ENCODE peak calls at places on chromosomes 12 and 14, in five cellular contexts. A is stomach, O is neural progenitor cell, U is OCI-LY7, F is heart right ventricle. M is an unnamed sample.

GRCh38 chr12:53982616-53983579 is 2.0 kb upstream of the HOXC10 start:
- DNase-seq in F (no peak), O (no peak), A (no peak), U (no peak), M (no peak)

GRCh38 chr12:83841620-83842019 is 1071.0 kb downstream of the SLC6A15 start:
- DNase-seq in F (no peak), A (no peak), U (no peak), O (no peak), M (no peak)

GRCh38 chr12:41962171-41962572 is 182.5 kb downstream of the GXYLT1 start:
- DNase-seq in A (no peak), U (no peak), F (no peak), O (no peak), M (peak; percentile 69)

GRCh38 chr12:98863167-98863566 is 218.1 kb downstream of the APAF1 start:
- DNase-seq in U (no peak), A (no peak), F (no peak), O (peak; percentile 57), M (no peak)

GRCh38 chr12:120917748-120918147 is 13.6 kb upstream of the SPPL3 start:
- DNase-seq in A (no peak), F (no peak), O (no peak), U (no peak), M (no peak)

GRCh38 chr12:120346031-120346430 is 18.5 kb upstream of the PLA2G1B start:
- DNase-seq in F (no peak), A (no peak), O (no peak), U (no peak), M (no peak)

GRCh38 chr12:62848418-62848817 is 86.5 kb downstream of the PPM1H start:
- DNase-seq in F (no peak), O (no peak), A (no peak), U (no peak), M (no peak)

GRCh38 chr12:28086521-28086920 is 103.7 kb upstream of the CCDC91 start:
- DNase-seq in F (no peak), U (no peak), A (no peak), O (no peak), M (no peak)

GRCh38 chr12:107780298-107780697 is 5.8 kb downstream of the ASCL4 start:
- DNase-seq in U (no peak), O (no peak), F (no peak), A (no peak), M (no peak)

GRCh38 chr12:50315803-50316202 is 32.5 kb upstream of the LIMA1 start:
- DNase-seq in F (no peak), O (no peak), A (no peak), U (no peak), M (no peak)

GRCh38 chr12:111893287-111893686 is 51.3 kb downstream of the MAPKAPK5 start:
- DNase-seq in F (no peak), A (no peak), O (no peak), U (no peak), M (no peak)

GRCh38 chr12:65327207-65328076 is 49.0 kb downstream of the MSRB3 start:
- DNase-seq in A (no peak), U (no peak), F (peak; percentile 10), O (no peak), M (no peak)

GRCh38 chr12:115375188-115375991 is 691.4 kb upstream of the TBX3 start:
- DNase-seq in O (no peak), F (no peak), A (no peak), U (no peak), M (no peak)

GRCh38 chr12:39368891-39369290 is 74.0 kb downstream of the KIF21A start:
- DNase-seq in U (no peak), O (no peak), A (no peak), F (no peak), M (no peak)

GRCh38 chr14:67680121-67680602 is 5.7 kb upstream of the VTI1B start:
- DNase-seq in U (no peak), F (no peak), O (no peak), A (no peak), M (no peak)

GRCh38 chr12:129681830-129682229 is 222.0 kb downstream of the TMEM132D start:
- DNase-seq in A (no peak), F (no peak), O (no peak), U (no peak), M (no peak)

GRCh38 chr12:129693731-129694130 is 210.1 kb downstream of the TMEM132D start:
- DNase-seq in U (no peak), O (no peak), A (no peak), F (no peak), M (no peak)

DNA sequence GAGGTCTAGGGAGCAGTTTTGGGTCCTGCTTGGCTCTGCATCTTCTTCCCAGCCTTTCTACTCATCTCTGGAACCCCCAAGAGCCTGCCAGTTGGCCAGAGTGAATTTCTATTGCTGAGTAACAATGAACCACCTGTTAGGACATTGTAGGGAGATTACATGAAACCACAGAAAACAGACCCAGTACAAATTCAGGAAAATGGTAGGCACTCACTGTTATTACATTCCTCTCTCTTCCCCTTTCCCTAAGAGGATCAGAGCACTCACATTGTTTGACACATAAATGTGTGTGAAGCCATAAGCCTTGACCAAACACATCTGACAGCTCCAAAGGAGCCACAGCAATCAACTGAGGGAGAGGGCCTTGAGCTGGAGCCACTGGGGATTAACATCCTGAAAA is 216.1 kb downstream of the TMEM132D start:
- DNase-seq in F (no peak), O (peak; percentile 31), A (no peak), U (no peak), M (no peak)
- H3K9me3 ChIP-seq in F (peaks cover 9% of the 10 kb centered on the region), O (peaks cover 9% of the 10 kb centered on the region), A (no peaks in the 10 kb centered on the region), U (no peaks in the 10 kb centered on the region), M (peaks cover 6% of the 10 kb centered on the region)

DNA sequence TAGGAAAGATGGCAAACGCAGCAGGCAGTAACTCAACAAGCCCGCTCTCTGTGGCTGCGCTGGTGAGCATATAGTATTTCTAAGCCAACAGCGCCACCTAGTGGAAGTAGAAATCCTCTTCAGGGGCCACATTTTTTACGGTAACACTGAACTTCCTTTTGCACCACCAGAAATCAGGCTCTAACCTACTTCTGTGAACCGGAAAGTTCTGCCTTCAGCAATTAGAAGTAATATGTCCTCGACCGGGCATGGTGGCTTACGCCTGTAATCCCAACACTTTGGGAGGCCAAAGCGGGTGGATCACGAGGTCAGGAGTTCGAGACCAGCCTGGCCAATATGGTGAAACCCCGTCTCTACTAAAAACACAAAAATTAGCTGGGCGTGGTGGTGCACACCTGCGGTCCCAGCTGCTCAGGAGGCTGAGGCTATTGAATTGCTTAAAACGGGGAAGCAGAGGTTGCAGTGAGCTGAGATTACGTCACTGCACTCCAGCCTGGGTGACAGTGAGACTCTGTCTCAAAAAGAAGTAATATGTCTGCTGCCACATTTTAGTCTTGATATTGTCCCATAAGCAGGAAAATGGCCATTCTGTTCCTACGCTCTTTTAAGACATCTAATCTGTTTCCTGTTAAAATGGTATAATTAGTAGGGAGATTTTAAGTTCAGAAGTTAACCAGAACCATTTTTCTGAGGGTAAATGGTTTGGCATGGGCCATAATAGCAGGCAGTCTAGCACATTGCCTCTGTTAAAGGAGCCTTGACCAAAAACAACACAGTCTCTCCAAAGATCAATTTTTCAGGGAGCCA is 26.7 kb downstream of the APOBEC1 start:
- DNase-seq in F (peak; percentile 79), U (peak; percentile 93), O (peak; percentile 96), A (peak; percentile 81), M (peak; percentile 84)
- H3K4me3 ChIP-seq in F (peak overlapping the region; percentile 28), U (no peak overlapping the region), O (peak overlapping the region; percentile 59), A (peak overlapping the region; percentile 37), M (peak overlapping the region; percentile 20)

DNA sequence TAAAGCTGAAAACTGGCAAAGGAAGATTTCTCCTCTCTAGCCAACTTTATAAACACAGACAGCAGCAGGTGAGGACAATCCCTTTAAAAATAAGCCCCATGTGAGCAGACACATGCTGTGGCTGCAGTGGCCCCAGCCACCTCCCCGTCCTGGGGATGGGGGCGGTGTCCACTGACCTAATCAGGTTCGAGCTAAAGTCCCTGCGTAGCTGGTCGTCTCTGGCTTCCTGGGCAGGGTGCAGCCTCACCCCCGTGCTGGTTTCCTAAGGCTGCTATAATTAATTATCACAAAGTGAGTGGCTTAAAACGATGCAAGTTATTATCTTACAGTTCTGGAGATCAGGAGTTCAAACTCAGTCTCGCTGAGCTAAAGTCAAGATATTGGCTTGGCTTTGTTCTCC is 1.0 kb downstream of the BDKRB1 start:
- DNase-seq in O (no peak), A (no peak), U (no peak), F (no peak), M (no peak)
- TF ChIP-seq CTCF in O (no peak), A (no peak), U (no peak), F (no peak), M (no peak)

GRCh38 chr12:133226690-133227089 is 9.0 kb downstream of the ANHX start:
- DNase-seq in F (no peak), U (no peak), A (no peak), O (no peak), M (no peak)
- H3K9me3 ChIP-seq in F (peaks cover 7% of the 10 kb centered on the region), U (no peaks in the 10 kb centered on the region), A (peaks cover 3% of the 10 kb centered on the region), O (no peaks in the 10 kb centered on the region), M (peaks cover 3% of the 10 kb centered on the region)

DNA sequence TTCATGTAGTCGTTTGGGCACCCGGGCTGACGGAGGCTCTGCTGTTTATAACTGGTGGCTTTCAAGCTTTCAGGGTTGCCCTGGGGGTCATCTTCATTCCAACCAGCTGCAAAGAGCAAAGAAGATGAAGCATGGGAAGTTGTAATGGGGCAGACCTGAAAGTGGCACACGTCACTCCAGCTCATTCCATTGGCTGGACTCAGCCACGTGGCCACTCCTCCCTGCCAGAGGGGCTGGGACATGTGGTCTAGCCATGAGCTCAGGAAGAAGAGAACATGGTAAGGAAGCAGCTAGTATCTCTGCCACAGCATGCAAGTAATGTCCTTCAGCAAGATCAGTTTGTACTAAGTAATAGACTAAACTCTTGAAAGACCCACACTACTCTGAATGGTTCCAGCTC is 51.7 kb upstream of the FERMT2 start:
- DNase-seq in U (peak; percentile 5), A (no peak), F (no peak), O (no peak), M (no peak)
- H3K4me3 ChIP-seq in U (no peak overlapping the region), A (no peak overlapping the region), F (no peak overlapping the region), O (no peak overlapping the region), M (no peak overlapping the region)

GRCh38 chr12:24631691-24632090 is 317.2 kb downstream of the BCAT1 start:
- DNase-seq in A (no peak), O (no peak), U (no peak), F (no peak), M (no peak)

GRCh38 chr12:24625103-24625502 is 323.8 kb downstream of the BCAT1 start:
- DNase-seq in U (no peak), F (no peak), A (no peak), O (no peak), M (no peak)

GRCh38 chr12:24630446-24630845 is 318.5 kb downstream of the BCAT1 start:
- DNase-seq in A (no peak), U (no peak), F (no peak), O (peak; percentile 8), M (no peak)
- TF ChIP-seq CTCF in A (no peak), U (peak; percentile 15), F (no peak), O (peak; percentile 45), M (no peak)

GRCh38 chr12:131217024-131217586 is 263.4 kb downstream of the ADGRD1 start:
- DNase-seq in F (peak; percentile 31), A (no peak), O (no peak), U (no peak), M (no peak)
- H3K9me3 ChIP-seq in F (peaks cover 3% of the 10 kb centered on the region), A (no peaks in the 10 kb centered on the region), O (no peaks in the 10 kb centered on the region), U (no peaks in the 10 kb centered on the region), M (peaks cover 2% of the 10 kb centered on the region)

DNA sequence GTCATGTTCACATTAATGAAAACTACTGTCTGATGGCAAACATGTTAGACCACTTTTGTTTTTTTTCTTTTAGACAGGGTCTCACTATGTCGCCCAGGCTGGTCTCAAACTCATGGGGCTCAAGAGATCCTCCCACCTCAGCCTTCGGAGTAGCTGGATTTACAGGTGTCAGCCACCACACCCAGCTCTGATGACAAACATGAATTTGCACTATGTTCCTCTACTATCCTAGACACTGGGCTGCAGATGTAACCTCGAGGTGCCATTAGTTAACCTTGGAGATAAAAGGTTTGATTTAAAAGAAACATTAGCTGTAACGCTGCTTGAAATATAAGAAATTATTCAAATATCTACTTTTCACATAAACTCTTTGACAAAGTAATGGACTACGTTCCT is 8.1 kb downstream of the VPS37B start:
- DNase-seq in F (no peak), U (no peak), A (no peak), O (no peak), M (no peak)
- H3K4me3 ChIP-seq in F (no peak overlapping the region), U (peak overlapping the region; percentile 52), A (peak overlapping the region; percentile 17), O (no peak overlapping the region), M (peak overlapping the region; percentile 10)

M was measured in kidney.